ENCODE peak calls at places on chromosomes 16 and 17, in ten cellular contexts. E is GM20000; L is foreskin fibroblast; X is neural crest cell; R is type B pancreatic cell; W is Calu3; U is choroid plexus epithelial cell; N is activated B cell treated with CpG ODN at 0.5 μM for 24 hours; K is CD4-positive, alpha-beta T cell; I is nephron progenitor cell. V is an unnamed sample.

GRCh38 chr17:80921159-80921558 is 70.5 kb upstream of the CHMP6 start:
- DNase-seq in N (no peak), E (no peak), I (no peak), X (no peak), W (no peak), K (no peak), U (no peak), L (no peak), R (no peak), V (no peak)

GRCh38 chr17:4394208-4395110 is 28.0 kb upstream of the UBE2G1 start:
- DNase-seq in E (no peak), K (no peak), X (no peak), U (no peak), L (no peak), I (no peak), W (peak), N (no peak), R (no peak), V (no peak)

GRCh38 chr17:28682655-28683054 is 20.6 kb downstream of the SUPT6H start:
- DNase-seq in I (no peak), N (no peak), U (no peak), L (no peak), R (no peak), K (no peak), E (no peak), X (no peak), W (no peak), V (no peak)

GRCh38 chr17:3739422-3740124 is 15.9 kb downstream of the HASPIN start:
- DNase-seq in E (no peak), W (no peak), U (no peak), L (no peak), N (no peak), X (no peak), I (no peak), K (no peak), R (no peak), V (no peak)

GRCh38 chr17:79840204-79840988 is 1.2 kb upstream of the CBX4 start:
- DNase-seq in I (peak), R (no peak), E (peak), L (peak), N (peak), U (peak), X (peak), K (no peak), W (no peak), V (peak)

GRCh38 chr16:66701061-66701460 is 4.5 kb upstream of the CMTM4 start:
- DNase-seq in X (no peak), E (no peak), N (no peak), R (no peak), W (no peak), I (no peak), U (peak), K (no peak), L (no peak), V (no peak)

GRCh38 chr16:4160663-4161436 is 44.6 kb upstream of the ADCY9 start:
- DNase-seq in R (no peak), U (peak), E (no peak), L (no peak), I (no peak), N (no peak), W (no peak), K (no peak), X (no peak), V (no peak)

GRCh38 chr17:38585056-38585804 is 20.5 kb downstream of the SRCIN1 start:
- DNase-seq in L (no peak), E (no peak), X (no peak), U (peak), N (no peak), W (peak), K (no peak), R (no peak), I (no peak), V (no peak)

GRCh38 chr17:60391419-60392041 is 403 bp downstream of the USP32 start:
- DNase-seq in R (peak), U (no peak), W (no peak), X (peak), N (no peak), K (no peak), L (no peak), E (no peak), I (peak), V (peak)

GRCh38 chr17:40646791-40647548 is 648 bp downstream of the SMARCE1 start:
- DNase-seq in X (peak), K (peak), U (peak), N (no peak), L (no peak), E (peak), I (peak), R (no peak), W (no peak), V (peak)

GRCh38 chr17:36529121-36529520 is 5.5 kb downstream of the MYO19 start:
- DNase-seq in L (peak), I (no peak), W (no peak), N (no peak), K (no peak), E (no peak), X (no peak), R (no peak), U (peak), V (no peak)

GRCh38 chr16:58635502-58635901 is 5.9 kb upstream of the CNOT1 start:
- DNase-seq in E (no peak), U (no peak), R (no peak), L (no peak), X (no peak), N (no peak), K (no peak), I (no peak), W (no peak), V (no peak)

GRCh38 chr16:10189861-10190390 is 7.7 kb upstream of the GRIN2A start:
- DNase-seq in X (no peak), L (no peak), K (no peak), E (no peak), W (no peak), U (no peak), I (no peak), R (no peak), N (no peak), V (no peak)

GRCh38 chr16:84324439-84325262 is 30.0 kb downstream of the WFDC1 start:
- DNase-seq in L (no peak), W (no peak), X (no peak), E (no peak), U (no peak), I (no peak), R (no peak), K (no peak), N (no peak), V (no peak)

GRCh38 chr16:55532227-55532626 is 23.4 kb downstream of the LPCAT2 start:
- DNase-seq in R (no peak), E (no peak), N (no peak), U (peak), L (no peak), K (no peak), W (no peak), X (no peak), I (no peak), V (no peak)

GRCh38 chr17:42819939-42820535 is 4.0 kb downstream of the BECN1 start:
- DNase-seq in E (peak), I (peak), L (no peak), X (peak), W (peak), K (peak), N (peak), U (peak), R (no peak), V (peak)

GRCh38 chr16:65769776-65770438 is 596.6 kb upstream of the CDH5 start:
- DNase-seq in I (no peak), U (peak), K (no peak), N (no peak), R (no peak), X (no peak), L (no peak), E (no peak), W (no peak), V (peak)

GRCh38 chr17:21034350-21035235 is 8.2 kb downstream of the USP22 start:
- DNase-seq in E (no peak), L (no peak), K (no peak), W (no peak), I (no peak), X (no peak), U (peak), N (no peak), R (no peak), V (no peak)

GRCh38 chr16:86610779-86611516 is 32.6 kb downstream of the FOXL1 start:
- DNase-seq in N (no peak), K (no peak), R (no peak), I (no peak), U (no peak), E (no peak), W (no peak), X (no peak), L (no peak), V (no peak)

GRCh38 chr16:86609661-86610060 is 31.3 kb downstream of the FOXL1 start:
- DNase-seq in I (no peak), E (no peak), L (no peak), R (no peak), U (no peak), X (no peak), W (no peak), K (no peak), N (no peak), V (no peak)

GRCh38 chr16:86605950-86606349 is 27.6 kb downstream of the FOXL1 start:
- DNase-seq in U (no peak), N (no peak), L (no peak), X (no peak), W (no peak), I (no peak), E (no peak), R (no peak), K (no peak), V (no peak)

GRCh38 chr16:86609115-86609514 is 30.8 kb downstream of the FOXL1 start:
- DNase-seq in R (no peak), L (peak), I (no peak), W (no peak), E (no peak), X (no peak), U (peak), K (no peak), N (no peak), V (no peak)

GRCh38 chr16:86608301-86608747 is 30.0 kb downstream of the FOXL1 start:
- DNase-seq in E (no peak), I (no peak), L (no peak), R (no peak), N (no peak), U (no peak), X (no peak), W (no peak), K (no peak), V (no peak)
- TF ChIP-seq CTCF in E (no peak), I (no peak), L (peak), R (peak), N (no peak), U (no peak), X (no peak), W (no peak), K (no peak), V (no peak)

DNA sequence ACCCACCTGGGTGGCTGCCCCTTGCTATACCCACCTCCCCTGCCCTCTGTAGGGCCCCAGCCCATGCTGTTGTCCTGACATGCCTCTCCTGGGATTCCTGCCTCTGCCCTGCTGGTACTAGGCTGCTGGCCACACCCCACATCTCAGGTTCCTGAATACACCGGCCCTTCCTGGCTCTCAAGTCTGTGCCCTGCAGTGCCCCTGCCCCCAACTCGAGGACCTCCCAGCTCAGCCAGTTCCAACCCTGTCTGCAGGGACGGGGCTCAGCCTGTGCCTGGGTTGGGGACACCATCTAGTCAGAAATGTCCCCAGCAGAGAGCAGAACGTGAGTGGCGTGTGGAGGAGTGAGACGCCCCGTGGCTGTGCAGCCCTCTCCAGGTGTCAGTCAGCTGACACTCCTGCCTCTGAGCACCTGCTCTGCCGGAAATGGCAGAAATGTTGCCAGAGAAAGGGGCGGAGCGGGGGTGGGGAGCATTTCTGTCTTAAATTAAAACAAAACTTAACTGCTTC is 28.7 kb downstream of the ACSF3 start:
- DNase-seq in L (no peak), W (no peak), X (no peak), N (no peak), U (no peak), I (no peak), R (no peak), E (peak), K (peak), V (no peak)
- TF ChIP-seq CTCF in L (no peak), W (no peak), X (no peak), N (no peak), U (no peak), I (no peak), R (no peak), E (no peak), K (no peak), V (no peak)

DNA sequence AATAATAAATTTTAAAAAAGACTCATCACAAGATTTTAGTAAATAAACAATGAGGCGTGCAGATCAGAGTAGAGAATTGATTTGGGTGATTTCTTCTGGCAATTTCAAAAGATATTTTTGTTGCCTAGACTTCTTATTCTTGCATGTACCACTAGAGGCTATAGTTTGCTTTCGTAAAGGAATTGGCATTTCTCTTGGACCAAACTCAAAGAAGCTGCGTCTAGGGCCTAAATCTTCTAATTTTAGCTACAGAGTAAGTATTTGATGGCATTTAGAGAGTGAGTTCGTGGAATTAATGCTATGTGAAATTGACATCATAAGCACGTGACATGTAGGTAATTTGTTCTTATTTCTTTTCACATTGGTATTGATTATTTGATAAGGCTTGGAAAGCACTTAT is 24.4 kb upstream of the ABCC11 start:
- DNase-seq in I (no peak), R (no peak), W (no peak), L (no peak), X (no peak), N (no peak), K (no peak), U (peak), E (no peak), V (no peak)
- TF ChIP-seq CTCF in I (no peak), R (peak), W (no peak), L (no peak), X (peak), N (no peak), K (no peak), U (peak), E (no peak), V (no peak)

GRCh38 chr17:77279448-77280303 is 138.9 kb downstream of the SEC14L1 start:
- DNase-seq in R (no peak), X (no peak), I (no peak), U (no peak), L (no peak), N (no peak), K (no peak), W (peak), E (no peak), V (peak)
- TF ChIP-seq CTCF in R (no peak), X (no peak), I (no peak), U (peak), L (no peak), N (no peak), K (no peak), W (peak), E (no peak), V (no peak)

DNA sequence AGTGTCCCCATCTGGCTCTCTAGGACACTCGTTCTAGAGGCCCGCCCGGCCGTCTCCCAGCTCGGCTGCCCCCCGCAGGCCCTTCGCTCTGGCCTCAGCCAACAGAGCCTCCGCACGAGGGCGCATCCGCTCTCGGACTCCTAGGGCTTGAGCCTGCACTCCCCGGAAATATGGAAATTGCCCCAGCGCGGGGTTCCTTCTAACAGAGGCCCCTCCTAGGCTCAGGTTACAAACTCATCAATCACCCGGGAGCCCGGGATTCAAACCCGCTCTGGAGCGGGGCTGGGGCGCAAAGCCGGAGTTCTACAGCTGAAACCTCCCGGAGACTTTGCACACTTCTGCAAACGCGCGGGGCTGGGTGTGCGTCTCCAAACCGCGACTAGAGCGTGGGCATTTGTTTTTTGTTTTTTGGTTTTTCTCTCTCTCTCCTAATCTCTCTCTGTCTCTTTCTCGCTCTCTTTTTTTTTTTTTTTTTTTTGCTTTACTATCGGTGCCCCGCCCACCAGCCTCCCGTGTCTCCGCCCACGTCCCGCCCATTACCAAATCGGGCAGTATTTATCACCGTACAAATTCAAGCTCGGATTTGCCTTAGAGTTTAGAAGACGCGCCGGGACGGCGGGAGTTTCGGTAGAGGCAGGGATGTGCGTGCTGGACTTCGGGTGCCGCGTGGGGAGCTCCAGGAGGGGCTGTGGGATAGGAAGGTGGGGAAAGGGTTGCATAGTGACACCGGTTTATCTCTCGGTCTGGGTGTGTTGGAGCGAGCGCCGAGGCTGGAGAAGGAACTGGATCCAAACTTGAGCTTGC is 2.4 kb upstream of the FOXL1 start:
- DNase-seq in L (peak), N (no peak), W (peak), R (peak), K (no peak), I (peak), X (peak), U (peak), E (peak), V (peak)
- TF ChIP-seq CTCF in L (peak), N (no peak), W (peak), R (peak), K (no peak), I (peak), X (peak), U (peak), E (peak), V (peak)

DNA sequence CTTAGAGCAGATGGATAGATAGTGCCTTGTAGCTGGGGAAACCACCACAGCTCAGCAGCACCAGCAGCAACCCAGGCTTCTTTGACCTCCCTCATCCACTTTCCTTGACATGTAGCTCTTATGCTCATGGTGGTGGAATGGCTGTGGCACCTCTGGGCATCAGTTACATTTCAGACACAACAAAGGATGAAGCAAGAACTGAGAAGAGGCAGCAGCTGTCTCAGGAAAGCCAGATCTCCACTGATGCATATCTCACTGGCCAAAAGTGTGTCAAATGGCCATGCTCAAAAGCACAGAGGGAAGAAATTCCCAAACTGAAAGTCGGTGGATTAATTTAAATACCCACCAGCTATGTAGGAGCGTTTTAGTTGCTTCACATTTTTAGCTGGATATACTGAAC is 671.4 kb upstream of the SALL1 start:
- DNase-seq in E (no peak), N (no peak), U (no peak), L (no peak), R (no peak), I (no peak), X (no peak), W (no peak), K (no peak), V (no peak)
- TF ChIP-seq CTCF in E (no peak), N (no peak), U (no peak), L (no peak), R (no peak), I (no peak), X (no peak), W (no peak), K (no peak), V (no peak)

GRCh38 chr17:74089869-74090464 is 113.5 kb upstream of the RPL38 start:
- DNase-seq in U (peak), N (no peak), W (peak), R (no peak), L (no peak), I (peak), E (peak), X (peak), K (no peak), V (peak)
- TF ChIP-seq CTCF in U (peak), N (no peak), W (peak), R (peak), L (peak), I (peak), E (peak), X (peak), K (no peak), V (peak)